ENCODE peak calls at places on chromosomes 16 and 17, in seven cellular contexts. E, Z, P, F, D, Q and R are unnamed samples.

GRCh38 chr16:88743693-88744519 is 37.6 kb downstream of the CTU2 start:
- DNase-seq in E (peak), Z (peak), P (peak), F (no peak), D (peak), Q (peak), R (peak)

GRCh38 chr16:13969711-13970110 is 49.8 kb downstream of the ERCC4 start:
- DNase-seq in E (no peak), Z (no peak), P (no peak), F (no peak), D (no peak), Q (no peak), R (no peak)

GRCh38 chr17:4708436-4708835 is 2.0 kb upstream of the ARRB2 start:
- DNase-seq in E (no peak), Z (no peak), P (no peak), F (no peak), D (no peak), Q (no peak), R (peak)

GRCh38 chr16:69166221-69166833 is 20.6 kb upstream of the SNTB2 start:
- DNase-seq in E (no peak), Z (no peak), P (no peak), F (no peak), D (no peak), Q (peak), R (no peak)

GRCh38 chr17:78237403-78238012 is 6.1 kb downstream of the TMEM235 start:
- DNase-seq in E (no peak), Z (no peak), P (no peak), F (no peak), D (no peak), Q (no peak), R (no peak)

GRCh38 chr16:54602666-54603065 is 316.1 kb upstream of the IRX3 start:
- DNase-seq in E (no peak), Z (no peak), P (no peak), F (no peak), D (no peak), Q (no peak), R (no peak)

GRCh38 chr16:4388275-4389021 is 16.8 kb downstream of the VASN start:
- DNase-seq in E (peak), Z (no peak), P (no peak), F (peak), D (no peak), Q (no peak), R (no peak)

GRCh38 chr16:52435573-52435972 is 111.4 kb downstream of the TOX3 start:
- DNase-seq in E (no peak), Z (no peak), P (no peak), F (no peak), D (no peak), Q (no peak), R (no peak)

GRCh38 chr16:46885960-46886763 is 2.0 kb downstream of the GPT2 start:
- DNase-seq in E (no peak), Z (no peak), P (peak), F (peak), D (no peak), Q (peak), R (peak)

GRCh38 chr16:56013962-56014552 is 138.9 kb upstream of the CES5A start:
- DNase-seq in E (peak), Z (no peak), P (no peak), F (no peak), D (no peak), Q (peak), R (peak)

GRCh38 chr17:64007838-64008282 is 9.7 kb downstream of the PRR29 start:
- DNase-seq in E (no peak), Z (no peak), P (no peak), F (no peak), D (no peak), Q (no peak), R (no peak)

GRCh38 chr16:52993179-52993578 is 59.5 kb downstream of the CHD9NB start:
- DNase-seq in E (no peak), Z (no peak), P (no peak), F (no peak), D (no peak), Q (no peak), R (no peak)

GRCh38 chr17:59423903-59424302 is 92.4 kb downstream of the YPEL2 start:
- DNase-seq in E (no peak), Z (no peak), P (peak), F (no peak), D (no peak), Q (no peak), R (no peak)

GRCh38 chr17:16085066-16085699 is 85.6 kb downstream of the TTC19 start:
- DNase-seq in E (no peak), Z (no peak), P (no peak), F (no peak), D (no peak), Q (peak), R (peak)

GRCh38 chr17:75048396-75048933 is 1.4 kb downstream of the KCTD2 start:
- DNase-seq in E (no peak), Z (peak), P (no peak), F (no peak), D (no peak), Q (peak), R (peak)

GRCh38 chr17:17156107-17156506 is 50.0 kb downstream of the PLD6 start:
- DNase-seq in E (no peak), Z (no peak), P (no peak), F (no peak), D (no peak), Q (peak), R (peak)

GRCh38 chr17:74150428-74151025 is 53.0 kb upstream of the RPL38 start:
- DNase-seq in E (no peak), Z (no peak), P (no peak), F (no peak), D (no peak), Q (no peak), R (no peak)

GRCh38 chr17:61340431-61340830 is 59.2 kb upstream of the TBX2 start:
- DNase-seq in E (no peak), Z (no peak), P (no peak), F (no peak), D (no peak), Q (peak), R (no peak)

GRCh38 chr16:4698321-4699029 is 5.1 kb downstream of the NUDT16L1 start:
- DNase-seq in E (no peak), Z (no peak), P (no peak), F (no peak), D (no peak), Q (no peak), R (no peak)

GRCh38 chr17:39928868-39929651 is 1.5 kb downstream of the LRRC3C start:
- DNase-seq in E (no peak), Z (no peak), P (no peak), F (no peak), D (no peak), Q (peak), R (peak)

GRCh38 chr17:56939869-56940484 is 20.9 kb downstream of the COIL start:
- DNase-seq in E (no peak), Z (no peak), P (no peak), F (no peak), D (no peak), Q (peak), R (peak)

GRCh38 chr17:49577651-49577935 is 1.9 kb downstream of the NXPH3 start:
- DNase-seq in E (no peak), Z (no peak), P (no peak), F (no peak), D (no peak), Q (no peak), R (no peak)

GRCh38 chr17:79728908-79729471 is 1.8 kb upstream of the ENPP7 start:
- DNase-seq in E (no peak), Z (no peak), P (no peak), F (no peak), D (no peak), Q (no peak), R (no peak)

GRCh38 chr17:59466943-59467801 is 98.2 kb upstream of the DHX40 start:
- DNase-seq in E (no peak), Z (no peak), P (no peak), F (no peak), D (no peak), Q (no peak), R (no peak)

GRCh38 chr17:4940625-4941021 is 555 bp downstream of the RNF167 start:
- DNase-seq in E (no peak), Z (no peak), P (no peak), F (no peak), D (no peak), Q (no peak), R (no peak)

GRCh38 chr17:63537991-63538692 is 12.1 kb upstream of the DCAF7 start:
- DNase-seq in E (no peak), Z (no peak), P (no peak), F (no peak), D (no peak), Q (no peak), R (no peak)

GRCh38 chr16:19833176-19833575 is 51.5 kb downstream of the GPRC5B start:
- DNase-seq in E (no peak), Z (no peak), P (no peak), F (no peak), D (no peak), Q (no peak), R (no peak)

GRCh38 chr17:69523252-69523861 is 108.9 kb downstream of the MAP2K6 start:
- DNase-seq in E (no peak), Z (peak), P (peak), F (no peak), D (no peak), Q (peak), R (peak)

GRCh38 chr17:31289790-31290189 is 7.2 kb downstream of the OMG start:
- DNase-seq in E (no peak), Z (no peak), P (no peak), F (no peak), D (no peak), Q (no peak), R (peak)

GRCh38 chr16:66598111-66598510 is 6.4 kb upstream of the CMTM3 start:
- DNase-seq in E (no peak), Z (no peak), P (no peak), F (no peak), D (no peak), Q (no peak), R (no peak)

GRCh38 chr16:23855010-23855409 is 19.2 kb downstream of the PRKCB start:
- DNase-seq in E (no peak), Z (no peak), P (no peak), F (no peak), D (no peak), Q (no peak), R (no peak)

GRCh38 chr17:68198931-68199836 is 48.7 kb upstream of the AMZ2 start:
- DNase-seq in E (no peak), Z (no peak), P (no peak), F (no peak), D (peak), Q (no peak), R (no peak)

GRCh38 chr17:78045316-78045715 is 83.2 kb downstream of the TMC6 start:
- DNase-seq in E (no peak), Z (no peak), P (no peak), F (no peak), D (no peak), Q (no peak), R (no peak)

GRCh38 chr16:57091990-57092785 is at the start of gene CPNE2:
- DNase-seq in E (peak), Z (peak), P (peak), F (no peak), D (peak), Q (peak), R (peak)

GRCh38 chr16:75256059-75256870 is 4.8 kb upstream of the BCAR1 start:
- DNase-seq in E (no peak), Z (peak), P (no peak), F (no peak), D (no peak), Q (no peak), R (no peak)
- TF ChIP-seq CTCF in E (no peak), Z (no peak), P (no peak), F (no peak), D (no peak), Q (peak), R (no peak)

GRCh38 chr17:41500131-41500911 is 5.1 kb downstream of the KRT13 start:
- DNase-seq in E (no peak), Z (no peak), P (no peak), F (no peak), D (no peak), Q (peak), R (peak)
- TF ChIP-seq CTCF in E (no peak), Z (no peak), P (no peak), F (no peak), D (no peak), Q (no peak), R (no peak)

DNA sequence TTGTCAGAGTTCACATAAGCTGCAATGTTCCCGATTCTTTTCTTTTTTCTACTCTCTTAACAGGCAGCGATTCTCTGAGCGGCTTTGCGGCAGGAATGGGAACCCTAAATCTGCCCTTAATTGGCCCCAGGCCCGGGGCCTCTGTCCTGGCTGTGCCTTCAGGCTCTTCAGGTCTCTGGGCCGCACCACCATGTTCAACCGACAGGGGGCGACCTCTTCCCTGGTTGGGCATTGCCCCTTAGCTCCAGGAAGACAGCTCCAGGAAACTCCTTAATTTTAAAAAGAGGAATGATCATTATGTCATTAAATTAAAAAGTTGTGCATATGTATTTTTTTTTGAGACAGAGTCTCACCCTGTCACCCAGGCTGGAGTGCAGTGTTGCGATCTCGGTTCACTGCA is 20.3 kb downstream of the CACNG5 start:
- DNase-seq in E (no peak), Z (no peak), P (no peak), F (no peak), D (no peak), Q (no peak), R (no peak)
- TF ChIP-seq CTCF in E (peak), Z (no peak), P (no peak), F (no peak), D (no peak), Q (no peak), R (no peak)

DNA sequence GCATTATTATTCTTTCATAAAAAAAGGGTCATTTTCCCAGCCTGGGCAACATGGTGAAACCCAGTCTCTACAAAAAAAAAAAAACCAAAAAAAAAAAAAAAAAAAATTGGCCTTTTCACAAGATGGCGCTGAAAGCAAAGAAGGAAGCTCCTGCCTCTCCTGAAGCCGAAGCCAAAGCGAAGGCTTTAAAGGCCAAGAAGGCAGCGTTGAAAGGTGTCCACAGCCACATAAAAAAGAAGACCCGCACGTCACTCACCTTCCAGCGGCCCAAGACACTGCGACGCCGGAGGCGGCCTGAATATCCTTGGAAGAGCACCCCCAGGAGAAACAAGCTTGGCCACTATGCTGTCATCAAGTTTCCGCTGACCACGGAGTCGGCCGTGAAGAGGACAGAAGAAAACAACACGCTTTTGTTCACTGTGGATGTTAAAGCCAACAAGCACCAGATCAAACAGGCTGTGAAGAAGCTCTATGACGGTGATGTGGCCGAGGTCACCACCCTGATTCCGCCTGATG is 4.9 kb upstream of the PGAP6 start:
- DNase-seq in E (no peak), Z (no peak), P (no peak), F (no peak), D (no peak), Q (no peak), R (no peak)
- TF ChIP-seq CTCF in E (no peak), Z (no peak), P (no peak), F (no peak), D (no peak), Q (peak), R (peak)

DNA sequence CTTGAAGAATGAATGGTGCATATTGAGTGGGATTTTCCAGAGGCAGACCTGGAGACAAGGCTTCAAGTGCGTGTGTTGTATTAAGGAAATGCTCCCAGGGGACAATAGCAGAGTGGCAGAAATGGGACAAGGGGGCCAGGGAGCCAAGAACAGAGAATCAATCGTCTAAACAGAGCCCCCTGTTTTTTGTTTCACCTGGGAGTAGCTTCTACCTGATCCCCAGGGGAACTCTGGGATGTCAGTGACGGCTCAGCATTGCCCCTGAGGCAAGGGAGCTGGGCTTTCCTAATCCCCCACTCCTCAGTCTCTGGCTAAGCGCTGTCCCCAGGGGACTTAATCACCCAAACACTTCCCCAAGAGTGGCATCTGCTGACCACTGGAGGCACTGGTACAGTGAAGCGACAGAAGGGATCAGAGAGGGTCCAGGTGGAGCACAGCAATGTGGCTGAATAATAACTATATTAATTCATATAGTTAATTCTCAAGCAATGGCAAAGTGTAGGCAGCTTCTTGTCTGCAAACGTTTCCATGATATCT is 35.7 kb upstream of the C16orf78 start:
- DNase-seq in E (no peak), Z (no peak), P (no peak), F (no peak), D (no peak), Q (no peak), R (no peak)
- TF ChIP-seq CTCF in E (no peak), Z (no peak), P (no peak), F (no peak), D (no peak), Q (no peak), R (no peak)

GRCh38 chr17:54749157-54749556 is 151.5 kb upstream of the TOM1L1 start:
- DNase-seq in E (no peak), Z (no peak), P (no peak), F (no peak), D (no peak), Q (no peak), R (no peak)

GRCh38 chr17:54754560-54754959 is 146.1 kb upstream of the TOM1L1 start:
- DNase-seq in E (no peak), Z (no peak), P (no peak), F (no peak), D (no peak), Q (no peak), R (no peak)
- TF ChIP-seq CTCF in E (no peak), Z (no peak), P (no peak), F (no peak), D (no peak), Q (no peak), R (no peak)

GRCh38 chr17:50790619-50791018 is 23.3 kb upstream of the ANKRD40CL start:
- DNase-seq in E (no peak), Z (no peak), P (no peak), F (no peak), D (no peak), Q (no peak), R (no peak)
- TF ChIP-seq CTCF in E (no peak), Z (no peak), P (no peak), F (no peak), D (no peak), Q (no peak), R (no peak)

DNA sequence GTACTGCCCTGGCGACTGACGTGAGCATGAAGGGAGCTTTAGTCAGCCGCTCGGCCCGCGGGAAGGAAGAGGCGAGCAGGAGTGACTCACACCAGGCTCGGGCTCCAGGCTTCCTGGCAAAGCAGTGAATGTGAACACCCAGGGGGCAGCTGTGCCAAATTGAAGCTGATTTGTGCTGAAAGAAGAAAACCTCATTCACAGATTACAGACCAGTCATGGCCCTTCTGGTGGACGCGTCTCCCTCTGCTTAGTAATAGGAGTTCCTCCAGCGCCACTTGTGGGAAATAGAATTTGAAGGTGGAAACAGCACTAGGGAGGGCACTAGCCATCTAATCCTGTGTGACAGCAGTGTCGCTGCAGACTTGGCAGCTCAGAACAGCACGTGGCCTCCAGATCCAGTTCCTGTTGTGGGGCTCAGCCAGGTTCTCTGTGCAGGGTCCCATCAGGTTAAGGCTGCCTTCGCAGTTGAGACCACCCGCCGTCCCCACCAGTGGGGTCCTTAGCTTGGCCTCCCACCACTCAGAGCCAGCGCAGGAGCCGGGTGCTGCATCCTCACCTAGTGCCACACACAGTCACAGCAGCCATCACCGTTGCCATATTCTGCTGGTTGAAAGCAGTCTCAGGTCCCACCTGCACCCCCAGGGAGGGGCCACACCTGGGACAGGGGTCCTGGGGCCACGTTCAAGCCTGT is 164.5 kb upstream of the CHMP6 start:
- DNase-seq in E (no peak), Z (peak), P (peak), F (peak), D (no peak), Q (peak), R (peak)
- TF ChIP-seq CTCF in E (no peak), Z (no peak), P (no peak), F (peak), D (no peak), Q (peak), R (no peak)

DNA sequence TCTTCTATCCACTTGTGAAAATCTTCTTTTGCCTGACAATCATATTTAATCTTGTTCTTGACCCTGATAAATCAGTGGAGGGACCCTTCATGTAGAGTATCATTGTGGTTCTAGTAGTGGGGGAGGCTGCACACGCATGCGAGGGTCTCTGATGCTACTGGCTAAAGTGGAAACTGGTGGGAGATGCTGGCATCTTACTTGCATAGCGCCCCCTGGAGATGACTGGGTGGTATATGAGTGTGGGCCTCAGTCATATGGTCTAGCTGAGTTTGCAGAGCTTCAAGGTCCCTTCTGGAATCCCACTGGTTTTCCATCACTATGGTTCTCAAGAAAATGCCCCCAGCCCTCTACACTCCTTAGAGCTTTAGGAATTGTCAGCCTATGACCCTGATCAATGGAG is 236.4 kb upstream of the AXIN2 start:
- DNase-seq in E (no peak), Z (no peak), P (no peak), F (no peak), D (no peak), Q (no peak), R (peak)
- TF ChIP-seq CTCF in E (peak), Z (no peak), P (no peak), F (no peak), D (no peak), Q (no peak), R (peak)